ENCODE peak calls at places on chromosomes 16 and 17, in nine cellular contexts. C is CD8-positive, alpha-beta T cell; K is A549; P is HL-60; S is breast epithelium; G is mesothelial cell of epicardium; Y is fibroblast of the aortic adventitia; Z is heart left ventricle; V is tibial artery. E is an unnamed sample.

GRCh38 chr16:20409398-20410152 is at the start of gene ACSM5:
- DNase-seq in C (no peak), K (no peak), P (peak), S (no peak), G (no peak), Y (no peak), Z (peak), V (peak), E (no peak)

GRCh38 chr16:58507195-58507962 is 7.4 kb downstream of the NDRG4 start:
- DNase-seq in C (no peak), K (no peak), P (no peak), S (peak), G (no peak), Y (no peak), Z (no peak), V (peak), E (peak)

GRCh38 chr16:1076801-1077576 is 4.4 kb downstream of the SSTR5 start:
- DNase-seq in C (no peak), K (no peak), P (no peak), S (no peak), G (no peak), Y (no peak), Z (no peak), V (no peak), E (no peak)

GRCh38 chr17:33647976-33648375 is 354.9 kb upstream of the ASIC2 start:
- DNase-seq in C (no peak), K (peak), P (no peak), S (no peak), G (no peak), Y (no peak), Z (no peak), V (no peak), E (no peak)

GRCh38 chr17:17063546-17064122 is 21.4 kb downstream of the MPRIP start:
- DNase-seq in C (no peak), K (no peak), P (no peak), S (peak), G (no peak), Y (no peak), Z (peak), V (peak), E (no peak)

GRCh38 chr16:77657016-77657415 is 65.3 kb upstream of the NUDT7 start:
- DNase-seq in C (no peak), K (no peak), P (no peak), S (no peak), G (no peak), Y (peak), Z (no peak), V (no peak), E (no peak)

GRCh38 chr17:43314582-43314981 is 80.8 kb upstream of the RNU2-1 start:
- DNase-seq in C (no peak), K (no peak), P (no peak), S (no peak), G (no peak), Y (peak), Z (no peak), V (peak), E (peak)

GRCh38 chr16:2480948-2481347 is 6.0 kb downstream of the TBC1D24 start:
- DNase-seq in C (no peak), K (no peak), P (no peak), S (no peak), G (no peak), Y (no peak), Z (no peak), V (no peak), E (no peak)

GRCh38 chr17:59466943-59467801 is 98.2 kb upstream of the DHX40 start:
- DNase-seq in C (no peak), K (no peak), P (no peak), S (no peak), G (no peak), Y (no peak), Z (no peak), V (no peak), E (peak)

GRCh38 chr17:58591455-58591854 is 77.0 kb upstream of the MTMR4 start:
- DNase-seq in C (no peak), K (no peak), P (no peak), S (no peak), G (no peak), Y (no peak), Z (no peak), V (no peak), E (no peak)

GRCh38 chr17:7004398-7005253 is 7.8 kb upstream of the RNASEK start:
- DNase-seq in C (peak), K (peak), P (no peak), S (no peak), G (no peak), Y (peak), Z (no peak), V (no peak), E (no peak)

GRCh38 chr17:79933863-79934652 is 94.8 kb upstream of the CBX4 start:
- DNase-seq in C (no peak), K (peak), P (peak), S (no peak), G (no peak), Y (no peak), Z (no peak), V (no peak), E (no peak)

GRCh38 chr17:1714980-1715802 is 5.0 kb upstream of the TLCD2 start:
- DNase-seq in C (peak), K (peak), P (no peak), S (peak), G (peak), Y (peak), Z (peak), V (peak), E (peak)

GRCh38 chr17:66582373-66583111 is 252.4 kb upstream of the CACNG5 start:
- DNase-seq in C (no peak), K (no peak), P (no peak), S (no peak), G (no peak), Y (no peak), Z (no peak), V (no peak), E (peak)

GRCh38 chr17:39867084-39867890 is 715 bp upstream of the ZPBP2 start:
- DNase-seq in C (peak), K (no peak), P (no peak), S (no peak), G (no peak), Y (no peak), Z (no peak), V (no peak), E (no peak)

GRCh38 chr16:15928261-15929104 is 20.9 kb upstream of the ABCC1 start:
- DNase-seq in C (no peak), K (no peak), P (no peak), S (no peak), G (no peak), Y (no peak), Z (no peak), V (no peak), E (no peak)

GRCh38 chr17:72618018-72618509 is 474.4 kb downstream of the SLC39A11 start:
- DNase-seq in C (no peak), K (no peak), P (no peak), S (no peak), G (peak), Y (no peak), Z (no peak), V (no peak), E (no peak)

GRCh38 chr16:7976125-7976524 is 614.2 kb downstream of the TMEM114 start:
- DNase-seq in C (no peak), K (no peak), P (no peak), S (no peak), G (no peak), Y (no peak), Z (no peak), V (no peak), E (no peak)

GRCh38 chr17:48505788-48506187 is 25.0 kb downstream of the HOXB1 start:
- DNase-seq in C (no peak), K (peak), P (peak), S (no peak), G (no peak), Y (peak), Z (no peak), V (no peak), E (no peak)

GRCh38 chr17:33816842-33817241 is 438.2 kb upstream of the CCL2 start:
- DNase-seq in C (no peak), K (no peak), P (no peak), S (no peak), G (no peak), Y (no peak), Z (no peak), V (no peak), E (no peak)

GRCh38 chr16:70687671-70688265 is 1.9 kb upstream of the MTSS2 start:
- DNase-seq in C (no peak), K (no peak), P (no peak), S (no peak), G (no peak), Y (no peak), Z (no peak), V (no peak), E (no peak)

GRCh38 chr17:76085731-76086366 is 6.9 kb downstream of the ZACN start:
- DNase-seq in C (no peak), K (no peak), P (no peak), S (no peak), G (no peak), Y (no peak), Z (no peak), V (no peak), E (no peak)

GRCh38 chr16:69798466-69798865 is 36.3 kb downstream of the WWP2 start:
- DNase-seq in C (no peak), K (no peak), P (no peak), S (no peak), G (no peak), Y (peak), Z (no peak), V (no peak), E (no peak)

GRCh38 chr17:27644586-27644985 is 13.6 kb downstream of the LGALS9 start:
- DNase-seq in C (no peak), K (no peak), P (no peak), S (no peak), G (no peak), Y (peak), Z (peak), V (no peak), E (no peak)

GRCh38 chr16:4556580-4556979 is 440 bp downstream of the C16orf96 start:
- DNase-seq in C (no peak), K (no peak), P (no peak), S (no peak), G (no peak), Y (no peak), Z (no peak), V (no peak), E (no peak)

GRCh38 chr17:2718150-2718938 is 6.8 kb upstream of the CLUH start:
- DNase-seq in C (no peak), K (no peak), P (no peak), S (no peak), G (no peak), Y (no peak), Z (no peak), V (no peak), E (no peak)

GRCh38 chr17:50187741-50188520 is 13.5 kb downstream of the COL1A1 start:
- DNase-seq in C (no peak), K (no peak), P (no peak), S (no peak), G (no peak), Y (peak), Z (no peak), V (no peak), E (no peak)

GRCh38 chr17:49575524-49576120 is at the start of gene NXPH3:
- DNase-seq in C (peak), K (peak), P (no peak), S (peak), G (peak), Y (peak), Z (peak), V (peak), E (peak)

GRCh38 chr17:21034350-21035235 is 8.2 kb downstream of the USP22 start:
- DNase-seq in C (no peak), K (no peak), P (no peak), S (no peak), G (no peak), Y (peak), Z (no peak), V (no peak), E (no peak)

GRCh38 chr17:18187816-18188761 is 4.5 kb downstream of the ALKBH5 start:
- DNase-seq in C (no peak), K (no peak), P (no peak), S (no peak), G (no peak), Y (peak), Z (peak), V (no peak), E (no peak)
- TF ChIP-seq CTCF in C (no peak), K (no peak), P (no peak), S (no peak), G (no peak), Y (no peak), Z (no peak), V (no peak), E (no peak)

GRCh38 chr17:13140750-13141149 is 122.9 kb upstream of the ELAC2 start:
- DNase-seq in C (no peak), K (no peak), P (no peak), S (no peak), G (no peak), Y (peak), Z (no peak), V (no peak), E (no peak)
- TF ChIP-seq CTCF in C (no peak), K (no peak), P (no peak), S (no peak), G (no peak), Y (no peak), Z (no peak), V (no peak), E (peak)

GRCh38 chr17:11598274-11599221 is at the start of gene DNAH9:
- DNase-seq in C (no peak), K (peak), P (no peak), S (peak), G (peak), Y (no peak), Z (peak), V (peak), E (peak)
- TF ChIP-seq CTCF in C (no peak), K (no peak), P (no peak), S (no peak), G (no peak), Y (no peak), Z (no peak), V (no peak), E (no peak)

GRCh38 chr17:29617125-29617480 is 5.6 kb downstream of the CORO6 start:
- DNase-seq in C (peak), K (peak), P (peak), S (peak), G (peak), Y (peak), Z (peak), V (peak), E (no peak)
- TF ChIP-seq CTCF in C (peak), K (peak), P (peak), S (peak), G (no peak), Y (peak), Z (peak), V (peak), E (peak)

DNA sequence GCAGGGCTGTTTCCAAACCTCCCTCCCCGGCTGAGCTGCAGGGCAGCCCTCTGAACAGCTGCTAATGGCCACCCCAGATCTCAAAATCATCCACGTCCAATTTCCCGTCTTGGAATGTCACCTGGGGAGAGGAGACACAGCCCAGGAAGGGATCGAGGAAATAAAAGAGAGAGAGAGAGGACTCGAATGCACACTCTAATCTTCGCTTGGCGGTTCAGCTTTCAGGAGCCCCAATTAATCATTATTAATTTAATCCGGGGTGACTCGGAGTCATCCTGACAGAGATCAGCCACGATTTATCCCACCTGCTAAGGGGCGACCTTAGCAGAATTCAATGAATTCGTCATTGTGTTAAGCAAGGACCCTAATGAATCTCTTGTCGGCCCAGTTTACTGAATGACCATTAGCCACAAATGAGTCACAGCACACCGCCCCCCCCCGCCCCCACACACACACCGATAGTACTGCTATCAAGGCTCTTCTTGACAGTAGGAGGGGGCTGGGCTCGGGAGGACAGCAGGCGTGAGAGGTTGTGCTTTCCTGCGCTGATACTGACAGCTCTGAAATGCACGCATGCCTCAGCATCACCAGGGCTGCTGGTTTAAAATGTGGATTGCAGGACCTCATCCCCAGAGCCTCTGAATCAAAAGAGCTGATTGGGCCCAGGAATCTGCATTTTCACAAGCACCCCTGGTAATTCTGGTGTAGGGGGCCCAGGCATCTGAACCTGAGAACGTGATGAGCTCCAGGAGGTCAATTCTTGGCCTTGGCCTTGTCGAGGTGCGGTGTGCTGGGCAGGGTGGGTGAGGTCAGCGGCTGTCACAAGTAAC is 190.0 kb upstream of the CIBAR2 start:
- DNase-seq in C (no peak), K (no peak), P (no peak), S (no peak), G (no peak), Y (no peak), Z (no peak), V (no peak), E (no peak)
- TF ChIP-seq CTCF in C (no peak), K (no peak), P (no peak), S (no peak), G (no peak), Y (no peak), Z (no peak), V (no peak), E (no peak)

GRCh38 chr17:77889866-77890760 is 68.4 kb upstream of the TNRC6C start:
- DNase-seq in C (no peak), K (no peak), P (no peak), S (no peak), G (no peak), Y (no peak), Z (no peak), V (no peak), E (no peak)
- TF ChIP-seq CTCF in C (no peak), K (no peak), P (no peak), S (no peak), G (no peak), Y (no peak), Z (no peak), V (no peak), E (no peak)

DNA sequence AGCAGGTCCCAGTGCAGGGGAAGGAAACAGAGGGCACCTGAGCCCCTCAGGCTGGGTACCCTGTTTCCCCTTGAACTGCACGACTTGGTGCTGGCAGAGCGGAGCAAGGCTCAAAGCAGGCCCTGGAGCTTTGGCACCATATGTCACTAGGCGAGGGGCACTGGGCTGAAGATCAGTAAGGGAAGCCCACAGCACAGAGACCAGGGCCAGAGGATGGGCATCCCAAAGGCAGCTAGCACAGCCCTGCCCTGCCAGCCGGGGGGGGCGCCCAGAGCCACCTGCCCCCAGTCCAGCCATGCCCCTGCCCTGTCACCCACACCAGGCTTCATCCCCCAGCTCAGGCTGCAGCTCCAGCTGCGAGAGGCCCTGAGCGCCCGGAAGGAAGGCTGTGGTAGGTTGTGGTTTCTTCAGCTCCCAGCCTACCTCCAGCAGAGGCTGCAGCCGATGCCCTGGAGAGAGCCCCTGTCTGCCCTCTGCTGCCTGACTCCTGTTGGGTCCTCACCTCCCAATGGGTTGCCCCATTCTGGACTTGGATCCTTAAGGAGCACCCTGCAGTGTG is 10.9 kb downstream of the NHERF1 start:
- DNase-seq in C (peak), K (no peak), P (no peak), S (no peak), G (no peak), Y (no peak), Z (no peak), V (no peak), E (no peak)
- TF ChIP-seq CTCF in C (no peak), K (no peak), P (peak), S (no peak), G (no peak), Y (no peak), Z (no peak), V (no peak), E (no peak)

GRCh38 chr16:56119138-56119537 is 72.2 kb upstream of the GNAO1 start:
- DNase-seq in C (no peak), K (no peak), P (no peak), S (no peak), G (no peak), Y (no peak), Z (no peak), V (no peak), E (no peak)
- TF ChIP-seq CTCF in C (no peak), K (no peak), P (no peak), S (no peak), G (no peak), Y (no peak), Z (no peak), V (no peak), E (no peak)

DNA sequence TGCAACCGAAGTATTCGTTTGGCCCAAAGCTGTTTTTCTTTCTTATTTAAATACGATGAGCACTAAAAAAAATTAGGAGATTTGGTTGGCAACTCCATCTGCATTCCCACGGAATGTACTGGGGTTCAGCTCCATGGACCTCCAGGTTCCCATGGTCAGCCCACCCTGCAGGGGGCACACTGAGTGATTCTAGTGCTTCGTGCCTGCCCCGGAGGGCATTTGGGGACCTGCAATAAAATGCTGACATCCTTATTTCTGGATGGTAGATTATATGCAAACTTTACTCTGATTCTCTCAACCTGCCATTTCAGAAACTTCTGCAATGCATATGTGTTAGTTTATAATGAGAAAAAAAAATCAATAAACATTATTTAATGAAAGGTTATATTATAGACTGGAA is 339.4 kb downstream of the XYLT1 start:
- DNase-seq in C (no peak), K (no peak), P (no peak), S (no peak), G (no peak), Y (no peak), Z (no peak), V (peak), E (no peak)
- TF ChIP-seq CTCF in C (no peak), K (no peak), P (no peak), S (no peak), G (no peak), Y (no peak), Z (no peak), V (no peak), E (no peak)

E was measured in osteocyte.